ENCODE peak calls at places on chromosome 3, in five cellular contexts. One of them, this sample, is unnamed. For H3K4me1 and H3K9me3, the result is how much of the 10 kb centered on the place peaks cover.

GRCh38 chr3:96958856-96959255 is 144.5 kb downstream of the EPHA6 start:
- DNase-seq in A549: no peak
- DNase-seq in trophoblast cell: no peak
- DNase-seq in psoas muscle: no peak
- DNase-seq in heart left ventricle: no peak
- DNase-seq in this sample: no peak

GRCh38 chr3:187281191-187281714 is 10.3 kb downstream of the MASP1 start:
- DNase-seq in A549: no peak
- DNase-seq in trophoblast cell: peak
- DNase-seq in psoas muscle: no peak
- DNase-seq in heart left ventricle: no peak
- DNase-seq in this sample: no peak

GRCh38 chr3:112751564-112751963 is 95.1 kb downstream of the CD200R1L start:
- DNase-seq in A549: peak
- DNase-seq in trophoblast cell: no peak
- DNase-seq in psoas muscle: no peak
- DNase-seq in heart left ventricle: no peak
- DNase-seq in this sample: no peak

GRCh38 chr3:63303238-63303637 is 25.1 kb downstream of the SYNPR start:
- DNase-seq in A549: no peak
- DNase-seq in trophoblast cell: peak
- DNase-seq in psoas muscle: no peak
- DNase-seq in heart left ventricle: no peak
- DNase-seq in this sample: no peak

GRCh38 chr3:187567026-187567425 is 103.2 kb downstream of the SST start:
- DNase-seq in A549: no peak
- DNase-seq in trophoblast cell: no peak
- DNase-seq in psoas muscle: no peak
- DNase-seq in heart left ventricle: no peak
- DNase-seq in this sample: no peak

GRCh38 chr3:24149032-24149431 is 203.9 kb downstream of the NR1D2 start:
- DNase-seq in A549: peak
- DNase-seq in trophoblast cell: peak
- DNase-seq in psoas muscle: no peak
- DNase-seq in heart left ventricle: no peak
- DNase-seq in this sample: no peak

GRCh38 chr3:141399200-141399599 is 30.9 kb downstream of the ZBTB38 start:
- DNase-seq in A549: no peak
- DNase-seq in trophoblast cell: no peak
- DNase-seq in psoas muscle: no peak
- DNase-seq in heart left ventricle: no peak
- DNase-seq in this sample: no peak

GRCh38 chr3:172357850-172358754 is 90.2 kb downstream of the GHSR start:
- DNase-seq in A549: no peak
- DNase-seq in trophoblast cell: no peak
- DNase-seq in psoas muscle: peak
- DNase-seq in heart left ventricle: peak
- DNase-seq in this sample: no peak

GRCh38 chr3:122921791-122922651 is 105.5 kb downstream of the SEMA5B start:
- DNase-seq in A549: peak
- DNase-seq in trophoblast cell: no peak
- DNase-seq in psoas muscle: no peak
- DNase-seq in heart left ventricle: no peak
- DNase-seq in this sample: no peak

GRCh38 chr3:115187149-115187757 is 40.2 kb upstream of the ZBTB20 start:
- DNase-seq in A549: no peak
- DNase-seq in trophoblast cell: no peak
- DNase-seq in psoas muscle: no peak
- DNase-seq in heart left ventricle: no peak
- DNase-seq in this sample: no peak

GRCh38 chr3:185517387-185517786 is 18.6 kb upstream of the TMEM41A start:
- DNase-seq in A549: no peak
- DNase-seq in trophoblast cell: no peak
- DNase-seq in psoas muscle: no peak
- DNase-seq in heart left ventricle: no peak
- DNase-seq in this sample: no peak

GRCh38 chr3:48716508-48716981 is 476 bp downstream of the IP6K2 start:
- DNase-seq in A549: no peak
- DNase-seq in trophoblast cell: peak
- DNase-seq in psoas muscle: no peak
- DNase-seq in heart left ventricle: peak
- DNase-seq in this sample: no peak

GRCh38 chr3:23804441-23805227 is 1.1 kb upstream of the UBE2E1 start:
- DNase-seq in A549: no peak
- DNase-seq in trophoblast cell: peak
- DNase-seq in psoas muscle: no peak
- DNase-seq in heart left ventricle: no peak
- DNase-seq in this sample: no peak

GRCh38 chr3:17831366-17831765 is 88.9 kb upstream of the TBC1D5 start:
- DNase-seq in A549: no peak
- DNase-seq in trophoblast cell: no peak
- DNase-seq in psoas muscle: no peak
- DNase-seq in heart left ventricle: no peak
- DNase-seq in this sample: no peak

GRCh38 chr3:105564546-105565288 is 198.0 kb downstream of the ALCAM start:
- DNase-seq in A549: no peak
- DNase-seq in trophoblast cell: no peak
- DNase-seq in psoas muscle: no peak
- DNase-seq in heart left ventricle: no peak
- DNase-seq in this sample: no peak

GRCh38 chr3:55515550-55516246 is 28.6 kb upstream of the WNT5A start:
- DNase-seq in A549: no peak
- DNase-seq in trophoblast cell: no peak
- DNase-seq in psoas muscle: no peak
- DNase-seq in heart left ventricle: no peak
- DNase-seq in this sample: no peak

GRCh38 chr3:41819200-41819599 is 142.7 kb downstream of the ULK4 start:
- DNase-seq in A549: no peak
- DNase-seq in trophoblast cell: no peak
- DNase-seq in psoas muscle: no peak
- DNase-seq in heart left ventricle: no peak
- DNase-seq in this sample: no peak

GRCh38 chr3:126287536-126288181 is 69.5 kb downstream of the KLF15 start:
- DNase-seq in A549: no peak
- DNase-seq in trophoblast cell: peak
- DNase-seq in psoas muscle: peak
- DNase-seq in heart left ventricle: peak
- DNase-seq in this sample: peak

GRCh38 chr3:122063908-122064307 is 8.7 kb downstream of the CD86 start:
- DNase-seq in A549: no peak
- DNase-seq in trophoblast cell: no peak
- DNase-seq in psoas muscle: no peak
- DNase-seq in heart left ventricle: no peak
- DNase-seq in this sample: no peak

GRCh38 chr3:63228677-63229076 is 49.4 kb upstream of the SYNPR start:
- DNase-seq in A549: peak
- DNase-seq in trophoblast cell: peak
- DNase-seq in psoas muscle: no peak
- DNase-seq in heart left ventricle: no peak
- DNase-seq in this sample: peak

GRCh38 chr3:38112378-38112761 is 24.6 kb downstream of the ACAA1 start:
- DNase-seq in A549: no peak
- DNase-seq in trophoblast cell: no peak
- DNase-seq in psoas muscle: no peak
- DNase-seq in heart left ventricle: no peak
- DNase-seq in this sample: no peak

GRCh38 chr3:2765002-2765579 is 345.1 kb downstream of the IL5RA start:
- DNase-seq in A549: peak
- DNase-seq in trophoblast cell: no peak
- DNase-seq in psoas muscle: no peak
- DNase-seq in heart left ventricle: no peak
- DNase-seq in this sample: peak

GRCh38 chr3:177050466-177051237 is 146.6 kb downstream of the TBL1XR1 start:
- DNase-seq in A549: peak
- DNase-seq in trophoblast cell: peak
- DNase-seq in psoas muscle: no peak
- DNase-seq in heart left ventricle: no peak
- DNase-seq in this sample: no peak

GRCh38 chr3:194339836-194340235 is 11.3 kb downstream of the CPN2 start:
- DNase-seq in A549: no peak
- DNase-seq in trophoblast cell: no peak
- DNase-seq in psoas muscle: no peak
- DNase-seq in heart left ventricle: no peak
- DNase-seq in this sample: no peak

GRCh38 chr3:134327594-134327975 is 46.7 kb downstream of the AMOTL2 start:
- DNase-seq in A549: peak
- DNase-seq in trophoblast cell: peak
- DNase-seq in psoas muscle: peak
- DNase-seq in heart left ventricle: no peak
- DNase-seq in this sample: no peak

GRCh38 chr3:88231632-88232031 is 81.9 kb downstream of the C3orf38 start:
- DNase-seq in A549: no peak
- DNase-seq in trophoblast cell: no peak
- DNase-seq in psoas muscle: no peak
- DNase-seq in heart left ventricle: no peak
- DNase-seq in this sample: no peak

GRCh38 chr3:135453333-135453732 is 512.2 kb upstream of the PPP2R3A start:
- DNase-seq in A549: no peak
- DNase-seq in trophoblast cell: no peak
- DNase-seq in psoas muscle: no peak
- DNase-seq in heart left ventricle: no peak
- DNase-seq in this sample: no peak
- H3K4me1 ChIP-seq in A549: under half
- H3K4me1 ChIP-seq in trophoblast cell: under half
- H3K4me1 ChIP-seq in psoas muscle: under half
- H3K4me1 ChIP-seq in heart left ventricle: under half
- H3K4me1 ChIP-seq in this sample: under half

DNA sequence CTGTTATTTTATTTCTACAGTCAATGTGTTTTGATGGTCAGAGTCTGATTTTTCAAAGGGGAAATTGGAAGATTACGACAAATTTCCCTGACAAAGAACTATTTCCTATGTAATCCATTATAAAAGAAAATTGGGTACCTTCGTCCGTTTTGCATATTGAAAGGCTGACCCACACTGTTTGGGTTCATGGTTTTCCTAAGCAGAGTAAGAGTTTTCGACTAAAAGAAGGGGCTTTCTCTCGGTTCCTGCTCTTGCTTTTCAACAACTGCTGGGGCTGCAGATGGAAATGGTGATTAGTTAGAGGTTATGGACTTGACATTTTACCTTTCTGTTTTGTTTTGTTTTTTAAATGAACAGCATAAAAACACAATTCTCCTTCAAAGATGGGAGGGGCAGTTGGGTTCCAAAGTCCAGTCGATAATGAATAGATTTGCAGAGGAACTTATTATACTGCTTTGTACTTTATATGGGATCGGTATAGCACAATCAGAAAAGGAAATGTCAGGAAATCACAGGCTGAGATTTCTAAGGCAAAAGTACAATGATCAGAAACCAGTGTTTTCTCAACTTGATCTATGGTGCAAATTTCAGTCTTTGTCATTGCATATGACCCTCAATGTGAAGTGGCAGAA is 1.0 kb downstream of the KCNMB2 start:
- DNase-seq in A549: no peak
- DNase-seq in trophoblast cell: no peak
- DNase-seq in psoas muscle: no peak
- DNase-seq in heart left ventricle: no peak
- DNase-seq in this sample: no peak
- H3K4me3 ChIP-seq in A549: no peak
- H3K4me3 ChIP-seq in trophoblast cell: no peak
- H3K4me3 ChIP-seq in psoas muscle: peak
- H3K4me3 ChIP-seq in heart left ventricle: peak
- H3K4me3 ChIP-seq in this sample: no peak

GRCh38 chr3:183244981-183245476 is 8.0 kb upstream of the B3GNT5 start:
- DNase-seq in A549: no peak
- DNase-seq in trophoblast cell: no peak
- DNase-seq in psoas muscle: no peak
- DNase-seq in heart left ventricle: no peak
- DNase-seq in this sample: no peak

GRCh38 chr3:183239046-183239445 is 14.0 kb upstream of the B3GNT5 start:
- DNase-seq in A549: no peak
- DNase-seq in trophoblast cell: no peak
- DNase-seq in psoas muscle: no peak
- DNase-seq in heart left ventricle: no peak
- DNase-seq in this sample: no peak

GRCh38 chr3:183247190-183247589 is 5.9 kb upstream of the B3GNT5 start:
- DNase-seq in A549: no peak
- DNase-seq in trophoblast cell: peak
- DNase-seq in psoas muscle: no peak
- DNase-seq in heart left ventricle: no peak
- DNase-seq in this sample: no peak

GRCh38 chr3:183244219-183244618 is 8.8 kb upstream of the B3GNT5 start:
- DNase-seq in A549: no peak
- DNase-seq in trophoblast cell: no peak
- DNase-seq in psoas muscle: peak
- DNase-seq in heart left ventricle: peak
- DNase-seq in this sample: no peak

GRCh38 chr3:183242431-183242830 is 10.6 kb upstream of the B3GNT5 start:
- DNase-seq in A549: no peak
- DNase-seq in trophoblast cell: no peak
- DNase-seq in psoas muscle: no peak
- DNase-seq in heart left ventricle: no peak
- DNase-seq in this sample: no peak
- H3K9me3 ChIP-seq in A549: under half
- H3K9me3 ChIP-seq in trophoblast cell: under half
- H3K9me3 ChIP-seq in psoas muscle: under half
- H3K9me3 ChIP-seq in heart left ventricle: under half
- H3K9me3 ChIP-seq in this sample: under half

GRCh38 chr3:50326182-50326541 is 1.9 kb downstream of the TUSC2 start:
- DNase-seq in A549: no peak
- DNase-seq in trophoblast cell: no peak
- DNase-seq in psoas muscle: no peak
- DNase-seq in heart left ventricle: no peak
- DNase-seq in this sample: no peak
- H3K4me1 ChIP-seq in A549: under half
- H3K4me1 ChIP-seq in trophoblast cell: under half
- H3K4me1 ChIP-seq in psoas muscle: under half
- H3K4me1 ChIP-seq in heart left ventricle: under half
- H3K4me1 ChIP-seq in this sample: under half

GRCh38 chr3:66751842-66752241 is 246.3 kb upstream of the KBTBD8 start:
- DNase-seq in A549: no peak
- DNase-seq in trophoblast cell: no peak
- DNase-seq in psoas muscle: no peak
- DNase-seq in heart left ventricle: no peak
- DNase-seq in this sample: no peak
- H3K4me3 ChIP-seq in A549: no peak
- H3K4me3 ChIP-seq in trophoblast cell: no peak
- H3K4me3 ChIP-seq in psoas muscle: no peak
- H3K4me3 ChIP-seq in heart left ventricle: no peak
- H3K4me3 ChIP-seq in this sample: no peak

This sample was measured in BE2C.